ENCODE peak calls at places on chromosomes 4 and X, in four cellular contexts. U is B cell; O is epithelial cell of esophagus; S is CD4-positive, alpha-beta T cell. V is an unnamed sample.

GRCh38 chr4:16056681-16057400 is 27.0 kb downstream of the PROM1 start:
- DNase-seq in U (no peak), O (no peak), S (no peak), V (no peak)

GRCh38 chr4:39591290-39591689 is 47.4 kb downstream of the SMIM14 start:
- DNase-seq in U (no peak), O (peak), S (no peak), V (no peak)

GRCh38 chrX:39599339-39599738 is 498.4 kb downstream of the BCOR start:
- DNase-seq in U (no peak), O (no peak), S (no peak), V (no peak)

GRCh38 chr4:27412617-27413016 is 552.0 kb downstream of the STIM2 start:
- DNase-seq in U (no peak), O (peak), S (no peak), V (no peak)

GRCh38 chr4:1222938-1223690 is 25.8 kb downstream of the CTBP1 start:
- DNase-seq in U (no peak), O (no peak), S (no peak), V (no peak)

GRCh38 chrX:72273718-72274117 is 3.3 kb downstream of the RPS4X start:
- DNase-seq in U (no peak), O (no peak), S (no peak), V (no peak)

GRCh38 chr4:81508786-81509574 is 37.3 kb upstream of the RASGEF1B start:
- DNase-seq in U (no peak), O (no peak), S (no peak), V (no peak)

GRCh38 chr4:5749568-5749967 is 38.6 kb downstream of the EVC start:
- DNase-seq in U (no peak), O (no peak), S (no peak), V (no peak)

GRCh38 chr4:81566076-81566663 is 94.5 kb upstream of the RASGEF1B start:
- DNase-seq in U (no peak), O (no peak), S (no peak), V (no peak)

GRCh38 chrX:136694491-136695087 is 46.6 kb downstream of the CD40LG start:
- DNase-seq in U (peak), O (peak), S (peak), V (no peak)

GRCh38 chr4:6971536-6972374 is 62.1 kb downstream of the TBC1D14 start:
- DNase-seq in U (no peak), O (no peak), S (no peak), V (no peak)

GRCh38 chrX:96684339-96685204 is at the start of gene DIAPH2:
- DNase-seq in U (peak), O (peak), S (peak), V (peak)

GRCh38 chr4:158172558-158173258 is at the start of gene GASK1B:
- DNase-seq in U (no peak), O (peak), S (no peak), V (no peak)

GRCh38 chr4:38509551-38509950 is 154.4 kb upstream of the KLF3 start:
- DNase-seq in U (no peak), O (no peak), S (peak), V (peak)

GRCh38 chr4:126533176-126533575 is 1099.6 kb upstream of the INTU start:
- DNase-seq in U (no peak), O (no peak), S (no peak), V (no peak)

GRCh38 chrX:31931225-31931624 is 859.4 kb upstream of the FTHL17 start:
- DNase-seq in U (no peak), O (peak), S (no peak), V (no peak)

GRCh38 chrX:21373637-21374162 is 518 bp upstream of the CNKSR2 start:
- DNase-seq in U (peak), O (no peak), S (no peak), V (peak)

GRCh38 chrX:38755319-38755718 is 45.9 kb upstream of the MID1IP1 start:
- DNase-seq in U (no peak), O (no peak), S (no peak), V (no peak)

GRCh38 chr4:158850800-158851644 is 82.2 kb downstream of the FNIP2 start:
- DNase-seq in U (no peak), O (peak), S (no peak), V (no peak)

GRCh38 chr4:159250751-159251325 is 148.0 kb downstream of the RAPGEF2 start:
- DNase-seq in U (no peak), O (no peak), S (no peak), V (no peak)

GRCh38 chrX:3295731-3296130 is 50.7 kb downstream of the MXRA5 start:
- DNase-seq in U (no peak), O (peak), S (no peak), V (no peak)

GRCh38 chr4:17698116-17698515 is 83.3 kb downstream of the FAM184B start:
- DNase-seq in U (no peak), O (no peak), S (no peak), V (no peak)

GRCh38 chr4:77636902-77637301 is 31.3 kb downstream of the CXCL13 start:
- DNase-seq in U (no peak), O (peak), S (no peak), V (no peak)

GRCh38 chr4:151325320-151326246 is at the start of gene SH3D19:
- DNase-seq in U (peak), O (peak), S (no peak), V (no peak)

GRCh38 chrX:68511255-68511654 is 12.4 kb downstream of the YIPF6 start:
- DNase-seq in U (peak), O (peak), S (peak), V (no peak)

GRCh38 chrX:101206471-101206870 is 13.1 kb upstream of the DRP2 start:
- DNase-seq in U (no peak), O (peak), S (no peak), V (no peak)

GRCh38 chr4:38313999-38314561 is 349.9 kb upstream of the KLF3 start:
- DNase-seq in U (no peak), O (peak), S (no peak), V (no peak)

V was measured in activated T-helper 2 cell treated with anti-CD3 and anti-CD28 coated beads, Interferon-gamma antibody, Interleukin-2, Interleukin-4, amounts not matched to agents 10 μg/mL and 5 μg/mL and 100 μg/mL, durations not matched to agents 14 hours and 24 hours and 36 hours.